ENCODE peak calls at places on chromosomes 11 and 22, in seven cellular contexts. One of them, this sample, is unnamed.

GRCh38 chr11:22466809-22467208 is 128.6 kb downstream of the SLC17A6 start:
- DNase-seq in activated naive CD8-positive, alpha-beta T cell treated with anti-CD3 and anti-CD28 coated beads, Interleukin-2, amount 50 U/mL, for 24 hours: no peak
- DNase-seq in lower leg skin: no peak
- DNase-seq in DMS53: no peak
- DNase-seq in brain microvascular endothelial cell: peak; percentile 61
- DNase-seq in NCI-H1092 treated with DMSO at 0.1 percent for 48 hours: no peak
- DNase-seq in activated naive CD4-positive, alpha-beta T cell treated with anti-CD3 and anti-CD28 coated beads, Interleukin-2, amount 10 ng/mL, durations not matched to agents 7 days and 5 days: no peak
- DNase-seq in this sample: no peak

GRCh38 chr11:45568031-45568430 is 97.4 kb downstream of the CHST1 start:
- DNase-seq in activated naive CD8-positive, alpha-beta T cell treated with anti-CD3 and anti-CD28 coated beads, Interleukin-2, amount 50 U/mL, for 24 hours: no peak
- DNase-seq in lower leg skin: no peak
- DNase-seq in DMS53: no peak
- DNase-seq in brain microvascular endothelial cell: no peak
- DNase-seq in NCI-H1092 treated with DMSO at 0.1 percent for 48 hours: no peak
- DNase-seq in activated naive CD4-positive, alpha-beta T cell treated with anti-CD3 and anti-CD28 coated beads, Interleukin-2, amount 10 ng/mL, durations not matched to agents 7 days and 5 days: no peak
- DNase-seq in this sample: no peak

GRCh38 chr22:42335839-42336378 is 65.5 kb upstream of the TCF20 start:
- DNase-seq in activated naive CD8-positive, alpha-beta T cell treated with anti-CD3 and anti-CD28 coated beads, Interleukin-2, amount 50 U/mL, for 24 hours: no peak
- DNase-seq in lower leg skin: no peak
- DNase-seq in DMS53: no peak
- DNase-seq in brain microvascular endothelial cell: no peak
- DNase-seq in NCI-H1092 treated with DMSO at 0.1 percent for 48 hours: no peak
- DNase-seq in activated naive CD4-positive, alpha-beta T cell treated with anti-CD3 and anti-CD28 coated beads, Interleukin-2, amount 10 ng/mL, durations not matched to agents 7 days and 5 days: no peak
- DNase-seq in this sample: no peak

GRCh38 chr22:37802310-37803194 is 5.2 kb upstream of the GCAT start:
- DNase-seq in activated naive CD8-positive, alpha-beta T cell treated with anti-CD3 and anti-CD28 coated beads, Interleukin-2, amount 50 U/mL, for 24 hours: peak; percentile 23
- DNase-seq in lower leg skin: peak; percentile 93
- DNase-seq in DMS53: peak; percentile 69
- DNase-seq in brain microvascular endothelial cell: no peak
- DNase-seq in NCI-H1092 treated with DMSO at 0.1 percent for 48 hours: peak; percentile 74
- DNase-seq in activated naive CD4-positive, alpha-beta T cell treated with anti-CD3 and anti-CD28 coated beads, Interleukin-2, amount 10 ng/mL, durations not matched to agents 7 days and 5 days: peak; percentile 55
- DNase-seq in this sample: no peak

GRCh38 chr11:56353991-56354390 is at the start of gene OR8J1:
- DNase-seq in activated naive CD8-positive, alpha-beta T cell treated with anti-CD3 and anti-CD28 coated beads, Interleukin-2, amount 50 U/mL, for 24 hours: no peak
- DNase-seq in lower leg skin: no peak
- DNase-seq in DMS53: no peak
- DNase-seq in brain microvascular endothelial cell: no peak
- DNase-seq in NCI-H1092 treated with DMSO at 0.1 percent for 48 hours: no peak
- DNase-seq in activated naive CD4-positive, alpha-beta T cell treated with anti-CD3 and anti-CD28 coated beads, Interleukin-2, amount 10 ng/mL, durations not matched to agents 7 days and 5 days: no peak
- DNase-seq in this sample: no peak

GRCh38 chr11:68331338-68331947 is 19.1 kb downstream of the LRP5 start:
- DNase-seq in activated naive CD8-positive, alpha-beta T cell treated with anti-CD3 and anti-CD28 coated beads, Interleukin-2, amount 50 U/mL, for 24 hours: no peak
- DNase-seq in lower leg skin: no peak
- DNase-seq in DMS53: no peak
- DNase-seq in brain microvascular endothelial cell: no peak
- DNase-seq in NCI-H1092 treated with DMSO at 0.1 percent for 48 hours: no peak
- DNase-seq in activated naive CD4-positive, alpha-beta T cell treated with anti-CD3 and anti-CD28 coated beads, Interleukin-2, amount 10 ng/mL, durations not matched to agents 7 days and 5 days: peak; percentile 55
- DNase-seq in this sample: peak; percentile 27

GRCh38 chr22:44299124-44299523 is 13.6 kb downstream of the SHISAL1 start:
- DNase-seq in activated naive CD8-positive, alpha-beta T cell treated with anti-CD3 and anti-CD28 coated beads, Interleukin-2, amount 50 U/mL, for 24 hours: no peak
- DNase-seq in lower leg skin: no peak
- DNase-seq in DMS53: no peak
- DNase-seq in brain microvascular endothelial cell: no peak
- DNase-seq in NCI-H1092 treated with DMSO at 0.1 percent for 48 hours: no peak
- DNase-seq in activated naive CD4-positive, alpha-beta T cell treated with anti-CD3 and anti-CD28 coated beads, Interleukin-2, amount 10 ng/mL, durations not matched to agents 7 days and 5 days: no peak
- DNase-seq in this sample: no peak

GRCh38 chr11:2549876-2550605 is 105.2 kb downstream of the KCNQ1 start:
- DNase-seq in activated naive CD8-positive, alpha-beta T cell treated with anti-CD3 and anti-CD28 coated beads, Interleukin-2, amount 50 U/mL, for 24 hours: no peak
- DNase-seq in lower leg skin: no peak
- DNase-seq in DMS53: no peak
- DNase-seq in brain microvascular endothelial cell: no peak
- DNase-seq in NCI-H1092 treated with DMSO at 0.1 percent for 48 hours: no peak
- DNase-seq in activated naive CD4-positive, alpha-beta T cell treated with anti-CD3 and anti-CD28 coated beads, Interleukin-2, amount 10 ng/mL, durations not matched to agents 7 days and 5 days: peak; percentile 16
- DNase-seq in this sample: no peak

GRCh38 chr11:16976360-16976759 is 37.9 kb downstream of the PLEKHA7 start:
- DNase-seq in activated naive CD8-positive, alpha-beta T cell treated with anti-CD3 and anti-CD28 coated beads, Interleukin-2, amount 50 U/mL, for 24 hours: no peak
- DNase-seq in lower leg skin: no peak
- DNase-seq in DMS53: no peak
- DNase-seq in brain microvascular endothelial cell: no peak
- DNase-seq in NCI-H1092 treated with DMSO at 0.1 percent for 48 hours: no peak
- DNase-seq in activated naive CD4-positive, alpha-beta T cell treated with anti-CD3 and anti-CD28 coated beads, Interleukin-2, amount 10 ng/mL, durations not matched to agents 7 days and 5 days: no peak
- DNase-seq in this sample: no peak

GRCh38 chr22:21937821-21938070 is 14.9 kb downstream of the PPM1F start:
- DNase-seq in activated naive CD8-positive, alpha-beta T cell treated with anti-CD3 and anti-CD28 coated beads, Interleukin-2, amount 50 U/mL, for 24 hours: no peak
- DNase-seq in lower leg skin: peak; percentile 94
- DNase-seq in DMS53: no peak
- DNase-seq in brain microvascular endothelial cell: no peak
- DNase-seq in NCI-H1092 treated with DMSO at 0.1 percent for 48 hours: no peak
- DNase-seq in activated naive CD4-positive, alpha-beta T cell treated with anti-CD3 and anti-CD28 coated beads, Interleukin-2, amount 10 ng/mL, durations not matched to agents 7 days and 5 days: no peak
- DNase-seq in this sample: no peak